ENCODE peak calls at places on chromosomes 1 and 21, in four cellular contexts. L is right cardiac atrium, P is HEK293T, M is lung microvascular endothelial cell. H is an unnamed sample.

GRCh38 chr21:29018540-29018939 is 609 bp downstream of the RWDD2B start:
- DNase-seq in P (no peak), M (peak; percentile 9), L (no peak), H (no peak)

GRCh38 chr1:42807056-42807668 is 9.8 kb upstream of the ERMAP start:
- DNase-seq in P (no peak), L (no peak), M (no peak), H (no peak)

GRCh38 chr1:226223157-226223785 is at the start of gene MIXL1:
- DNase-seq in M (peak; percentile 13), P (no peak), L (peak; percentile 47), H (no peak)

GRCh38 chr1:54479251-54479650 is 68.8 kb upstream of the ACOT11 start:
- DNase-seq in L (no peak), M (no peak), P (no peak), H (no peak)

GRCh38 chr1:225467193-225468020 is 39.6 kb upstream of the LBR start:
- DNase-seq in L (peak; percentile 85), M (peak; percentile 62), P (no peak), H (no peak)

GRCh38 chr1:31517301-31517700 is 59.0 kb upstream of the TINAGL1 start:
- DNase-seq in P (no peak), M (no peak), L (no peak), H (no peak)

GRCh38 chr1:91916046-91916445 is 30.1 kb upstream of the TGFBR3 start:
- DNase-seq in L (no peak), P (no peak), M (no peak), H (no peak)

GRCh38 chr1:65317866-65318653 is 8.7 kb downstream of the DNAJC6 start:
- DNase-seq in P (no peak), L (no peak), M (no peak), H (no peak)

GRCh38 chr1:243440406-243440805 is 184.6 kb downstream of the SDCCAG8 start:
- DNase-seq in P (no peak), M (no peak), L (no peak), H (no peak)

GRCh38 chr1:19435851-19436465 is 49.4 kb downstream of the CAPZB start:
- DNase-seq in M (peak; percentile 87), P (no peak), L (no peak), H (no peak)

GRCh38 chr1:155093938-155094621 is 15.4 kb downstream of the EFNA3 start:
- DNase-seq in M (peak; percentile 78), L (peak; percentile 81), P (no peak), H (peak; percentile 70)

GRCh38 chr21:40997831-40998230 is 150.9 kb upstream of the DSCAM start:
- DNase-seq in P (no peak), M (no peak), L (no peak), H (no peak)

GRCh38 chr1:150066838-150067183 is 765 bp upstream of the VPS45 start:
- DNase-seq in L (peak; percentile 78), P (peak; percentile 59), M (no peak), H (no peak)

GRCh38 chr21:41662161-41662560 is 104.7 kb downstream of the RIPK4 start:
- DNase-seq in L (no peak), P (no peak), M (no peak), H (peak; percentile 23)

GRCh38 chr1:184021666-184022198 is 15.8 kb downstream of the COLGALT2 start:
- DNase-seq in L (peak; percentile 34), P (no peak), M (no peak), H (no peak)

GRCh38 chr1:160522622-160523345 is at the start of gene SLAMF6:
- DNase-seq in P (no peak), M (no peak), L (no peak), H (no peak)

GRCh38 chr21:16002872-16003466 is 273.2 kb downstream of the USP25 start:
- DNase-seq in M (peak; percentile 46), P (no peak), L (no peak), H (no peak)

GRCh38 chr1:162982364-162982763 is 86.8 kb upstream of the RGS4 start:
- DNase-seq in L (no peak), P (no peak), M (no peak), H (no peak)

GRCh38 chr1:229781453-229781852 is 155.4 kb downstream of the URB2 start:
- DNase-seq in L (peak; percentile 70), M (no peak), P (no peak), H (no peak)

GRCh38 chr1:155192346-155193274 is 15.1 kb downstream of the THBS3 start:
- DNase-seq in P (no peak), L (no peak), M (no peak), H (no peak)

GRCh38 chr1:176602388-176603004 is 139.5 kb downstream of the PAPPA2 start:
- DNase-seq in P (no peak), M (no peak), L (no peak), H (no peak)

GRCh38 chr1:58287894-58288623 is 258.5 kb downstream of the OMA1 start:
- DNase-seq in P (peak; percentile 22), L (no peak), M (no peak), H (no peak)

GRCh38 chr21:36909901-36910561 is 56.4 kb downstream of the HLCS start:
- DNase-seq in L (no peak), M (no peak), P (no peak), H (no peak)

GRCh38 chr1:40820911-40821693 is 37.5 kb downstream of the KCNQ4 start:
- DNase-seq in P (no peak), L (no peak), M (no peak), H (no peak)

GRCh38 chr1:18951416-18951815 is 5.1 kb downstream of the IFFO2 start:
- DNase-seq in M (no peak), L (peak; percentile 77), P (no peak), H (no peak)

GRCh38 chr1:29653034-29653810 is 416.9 kb downstream of the PTPRU start:
- DNase-seq in L (no peak), P (no peak), M (no peak), H (no peak)

GRCh38 chr1:229664133-229664689 is 38.2 kb downstream of the URB2 start:
- DNase-seq in L (peak; percentile 71), P (peak; percentile 3), M (peak; percentile 67), H (no peak)

GRCh38 chr1:61081637-61082335 is 575 bp upstream of the NFIA start:
- DNase-seq in L (peak; percentile 78), M (peak; percentile 69), P (peak; percentile 73), H (peak; percentile 72)

GRCh38 chr21:42315296-42315891 is at the start of gene TFF3:
- DNase-seq in P (no peak), M (peak; percentile 94), L (no peak), H (no peak)

GRCh38 chr1:211920141-211920572 is 89.6 kb upstream of the LPGAT1 start:
- DNase-seq in L (peak; percentile 57), M (no peak), P (no peak), H (no peak)

GRCh38 chr1:10745383-10745782 is 51.1 kb downstream of the CASZ1 start:
- DNase-seq in P (no peak), M (no peak), L (no peak), H (no peak)

GRCh38 chr21:15379776-15380175 is 315.0 kb upstream of the NRIP1 start:
- DNase-seq in P (no peak), L (no peak), M (peak; percentile 25), H (no peak)